ENCODE peak calls at places on chromosome 13, in four cellular contexts. U, R, M and T are unnamed samples.

GRCh38 chr13:27728271-27728670 is 64.0 kb upstream of the GSX1 start:
- DNase-seq in U (no peak), R (no peak), M (no peak), T (peak; percentile 36)

GRCh38 chr13:96817336-96817941 is 176.8 kb downstream of the OXGR1 start:
- DNase-seq in U (no peak), R (peak; percentile 30), M (peak; percentile 52), T (no peak)

GRCh38 chr13:110641055-110642015 is 26.0 kb downstream of the NAXD start:
- DNase-seq in U (no peak), R (no peak), M (no peak), T (no peak)

GRCh38 chr13:112343591-112343990 is 32.6 kb upstream of the SPACA7 start:
- DNase-seq in U (no peak), R (no peak), M (no peak), T (no peak)

GRCh38 chr13:30110301-30111070 is 196.9 kb downstream of the KATNAL1 start:
- DNase-seq in U (no peak), R (no peak), M (no peak), T (no peak)

GRCh38 chr13:20136781-20137703 is 23.8 kb downstream of the GJA3 start:
- DNase-seq in U (peak; percentile 29), R (peak; percentile 72), M (peak; percentile 14), T (peak; percentile 36)

GRCh38 chr13:113649212-113649611 is 8.8 kb downstream of the ATP4B start:
- DNase-seq in U (no peak), R (no peak), M (no peak), T (no peak)

GRCh38 chr13:28463481-28463880 is 31.4 kb downstream of the FLT1 start:
- DNase-seq in U (no peak), R (no peak), M (peak; percentile 55), T (no peak)

GRCh38 chr13:35953537-35954206 is 177.5 kb downstream of the DCLK1 start:
- DNase-seq in U (peak; percentile 60), R (peak; percentile 90), M (peak; percentile 96), T (peak; percentile 55)

GRCh38 chr13:40348096-40348679 is 318.3 kb downstream of the FOXO1 start:
- DNase-seq in U (no peak), R (no peak), M (no peak), T (no peak)

GRCh38 chr13:36028359-36028758 is 102.8 kb downstream of the DCLK1 start:
- DNase-seq in U (no peak), R (no peak), M (no peak), T (no peak)

GRCh38 chr13:32026619-32027018 is 5.0 kb upstream of the FRY start:
- DNase-seq in U (no peak), R (no peak), M (no peak), T (no peak)

GRCh38 chr13:39821977-39822376 is 166.5 kb downstream of the COG6 start:
- DNase-seq in U (no peak), R (no peak), M (no peak), T (no peak)

GRCh38 chr13:110408286-110408685 is 101.2 kb downstream of the COL4A2 start:
- DNase-seq in U (no peak), R (no peak), M (no peak), T (no peak)

GRCh38 chr13:111342716-111343115 is 22.3 kb downstream of the TEX29 start:
- DNase-seq in U (no peak), R (no peak), M (no peak), T (no peak)

GRCh38 chr13:40116008-40116407 is 460.5 kb downstream of the COG6 start:
- DNase-seq in U (no peak), R (peak; percentile 84), M (peak; percentile 99), T (no peak)

GRCh38 chr13:36325912-36326311 is 20.3 kb downstream of the SPART start:
- DNase-seq in U (no peak), R (no peak), M (no peak), T (no peak)

GRCh38 chr13:27943951-27944350 is 24.2 kb downstream of the PDX1 start:
- DNase-seq in U (no peak), R (no peak), M (no peak), T (no peak)

GRCh38 chr13:94811753-94812152 is 99.4 kb upstream of the SOX21 start:
- DNase-seq in U (no peak), R (no peak), M (no peak), T (no peak)

GRCh38 chr13:66348745-66349720 is 881.1 kb downstream of the PCDH9 start:
- DNase-seq in U (no peak), R (no peak), M (peak; percentile 43), T (no peak)

GRCh38 chr13:111183959-111184684 is 69.0 kb downstream of the ARHGEF7 start:
- DNase-seq in U (no peak), R (no peak), M (no peak), T (no peak)

GRCh38 chr13:110509478-110509926 is 52.0 kb downstream of the RAB20 start:
- DNase-seq in U (no peak), R (no peak), M (no peak), T (no peak)

GRCh38 chr13:74465279-74465678 is 331.1 kb upstream of the KLF12 start:
- DNase-seq in U (no peak), R (no peak), M (no peak), T (no peak)

GRCh38 chr13:100434010-100434763 is 154.4 kb downstream of the GGACT start:
- DNase-seq in U (no peak), R (no peak), M (peak; percentile 52), T (no peak)

GRCh38 chr13:25668345-25668744 is 296.6 kb downstream of the ATP8A2 start:
- DNase-seq in U (no peak), R (no peak), M (no peak), T (no peak)

GRCh38 chr13:19587635-19588300 is 26.4 kb upstream of the TPTE2 start:
- DNase-seq in U (no peak), R (peak; percentile 19), M (peak; percentile 57), T (no peak)

GRCh38 chr13:113305208-113305607 is 8.2 kb downstream of the LAMP1 start:
- DNase-seq in U (no peak), R (no peak), M (no peak), T (no peak)

GRCh38 chr13:46810440-46810839 is 13.5 kb upstream of the ESD start:
- DNase-seq in U (no peak), R (no peak), M (no peak), T (no peak)

GRCh38 chr13:102978168-102978567 is 88.0 kb downstream of the SLC10A2 start:
- DNase-seq in U (no peak), R (no peak), M (peak; percentile 36), T (no peak)

GRCh38 chr13:90835826-90836225 is 511.7 kb upstream of the MIR17HG start:
- DNase-seq in U (no peak), R (no peak), M (no peak), T (no peak)

GRCh38 chr13:90171649-90172048 is 1175.8 kb upstream of the MIR17HG start:
- DNase-seq in U (no peak), R (no peak), M (no peak), T (no peak)

GRCh38 chr13:78317030-78317429 is 286.3 kb downstream of the POU4F1 start:
- DNase-seq in U (no peak), R (peak; percentile 10), M (peak; percentile 33), T (no peak)
- TF ChIP-seq CTCF in U (no peak), R (peak; percentile 54), M (peak; percentile 42), T (peak; percentile 56)

DNA sequence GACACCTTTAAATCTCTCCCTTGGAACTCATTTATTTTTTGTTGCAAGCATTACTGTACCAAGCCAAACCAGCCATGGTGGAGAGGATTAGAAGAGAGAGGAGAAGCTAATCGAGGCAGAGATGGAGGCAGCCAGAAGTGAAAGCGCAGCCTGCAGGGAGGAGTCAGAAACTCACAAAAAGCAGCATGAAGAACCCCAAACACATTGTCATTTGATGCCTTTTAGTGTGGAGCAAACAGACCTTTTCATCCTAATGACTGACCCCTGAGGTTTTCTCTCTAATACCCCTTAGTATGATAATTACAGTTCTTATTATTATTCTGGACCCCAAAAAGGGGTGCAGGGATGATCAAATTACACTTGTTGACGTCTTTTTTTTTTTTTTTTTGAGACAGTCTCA is 62.5 kb downstream of the TNFRSF19 start:
- DNase-seq in U (no peak), R (no peak), M (no peak), T (no peak)
- TF ChIP-seq CTCF in U (no peak), R (no peak), M (no peak), T (no peak)

DNA sequence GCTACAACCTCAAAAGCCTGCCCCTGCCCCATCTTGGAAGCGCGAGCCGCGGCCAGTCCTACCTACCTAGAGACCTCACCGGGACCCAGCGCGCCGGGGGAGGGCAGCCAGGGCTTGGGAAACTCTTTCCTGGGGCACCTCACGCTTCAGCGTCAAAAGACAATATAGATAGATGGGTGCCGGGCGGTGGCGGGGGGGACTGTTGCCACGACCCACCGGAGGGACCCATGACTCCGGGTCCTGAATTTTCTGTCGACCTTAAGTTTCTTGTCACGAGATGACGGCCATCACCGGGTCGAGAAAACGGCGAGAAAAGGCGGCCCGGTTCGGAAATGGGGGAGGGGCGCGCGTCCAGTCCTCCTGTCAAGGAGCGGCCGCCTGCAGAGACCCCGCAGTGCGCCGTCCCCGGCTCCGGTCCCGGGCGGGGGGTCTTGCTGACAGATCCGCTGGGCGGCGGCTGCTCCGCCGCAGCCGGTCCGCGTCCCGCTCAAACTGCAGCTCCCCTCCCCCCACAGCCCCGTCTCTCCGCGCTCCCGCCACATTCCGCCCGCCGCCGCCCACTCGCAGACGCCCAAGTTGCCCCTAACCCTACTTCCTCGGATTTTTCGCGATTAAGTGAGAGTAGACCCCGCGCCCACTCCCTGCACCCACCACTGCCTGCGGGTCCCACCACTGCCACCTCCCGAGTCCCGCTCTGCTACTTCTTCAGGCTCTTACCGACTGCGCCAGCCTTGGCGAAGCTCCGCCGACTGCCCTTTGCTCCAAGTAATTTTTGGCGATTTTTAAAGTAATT is 66.1 kb downstream of the KCNRG start:
- DNase-seq in U (peak; percentile 56), R (peak; percentile 71), M (no peak), T (peak; percentile 53)
- TF ChIP-seq CTCF in U (no peak), R (peak; percentile 32), M (peak; percentile 6), T (peak; percentile 35)

GRCh38 chr13:50584856-50585580 is 258.5 kb downstream of the DLEU7 start:
- DNase-seq in U (no peak), R (no peak), M (no peak), T (no peak)

GRCh38 chr13:50576156-50576555 is 267.3 kb downstream of the DLEU7 start:
- DNase-seq in U (no peak), R (no peak), M (no peak), T (no peak)

GRCh38 chr13:50581586-50582196 is 261.8 kb downstream of the DLEU7 start:
- DNase-seq in U (no peak), R (no peak), M (no peak), T (no peak)

GRCh38 chr13:50577806-50578205 is 265.7 kb downstream of the DLEU7 start:
- DNase-seq in U (no peak), R (no peak), M (no peak), T (no peak)

DNA sequence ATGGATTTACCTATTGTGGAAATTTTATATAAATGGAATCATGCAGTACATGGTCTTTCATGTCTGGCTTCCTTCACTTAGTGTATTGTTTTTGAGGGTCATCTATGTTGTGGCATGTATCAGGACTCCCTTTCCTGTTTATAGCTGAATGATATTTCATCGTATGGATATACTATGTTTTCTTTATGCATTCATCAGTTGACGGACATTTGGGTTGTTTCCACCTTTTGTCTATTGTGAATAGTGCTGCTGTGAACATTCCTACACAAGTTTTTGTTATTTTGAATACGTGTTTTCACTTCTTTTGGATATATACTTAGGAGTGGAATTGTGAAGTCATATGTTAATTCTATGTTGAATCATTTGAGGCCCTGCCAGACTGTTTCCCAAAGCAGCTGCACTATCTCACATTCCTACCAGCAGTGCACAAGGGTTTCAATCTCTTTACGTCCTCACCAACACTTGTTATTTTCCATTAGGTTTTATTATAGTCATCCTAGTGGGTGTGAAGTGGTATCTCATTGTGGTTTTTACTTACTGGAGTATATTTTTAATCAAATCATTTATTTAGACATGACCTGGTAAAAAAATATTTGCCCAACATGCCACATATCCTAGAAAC is 262.7 kb downstream of the DLEU7 start:
- DNase-seq in U (no peak), R (no peak), M (peak; percentile 87), T (no peak)
- TF ChIP-seq CTCF in U (no peak), R (no peak), M (peak; percentile 32), T (no peak)